ENCODE peak calls at places on chromosomes 6 and 20, in seven cellular contexts. H, C, D, J, Z, W and T are unnamed samples.

GRCh38 chr20:7375905-7376304 is 564.4 kb downstream of the HAO1 start:
- DNase-seq in H (no peak), Z (no peak), C (no peak), D (no peak), W (no peak), J (no peak), T (no peak)

GRCh38 chr6:116165596-116165995 is 39.7 kb upstream of the COL10A1 start:
- DNase-seq in H (no peak), Z (no peak), D (no peak), C (no peak), W (no peak), J (no peak), T (no peak)

GRCh38 chr6:93293399-93294271 is 125.7 kb downstream of the EPHA7 start:
- DNase-seq in J (no peak), Z (no peak), C (no peak), W (no peak), D (no peak), H (no peak), T (no peak)

GRCh38 chr6:153131037-153131981 is at the start of gene RGS17:
- DNase-seq in J (peak; percentile 10), C (peak; percentile 45), D (peak; percentile 58), Z (no peak), H (peak; percentile 65), W (peak; percentile 32), T (no peak)

GRCh38 chr20:43102394-43102793 is 87.3 kb downstream of the PTPRT start:
- DNase-seq in D (no peak), Z (no peak), C (no peak), J (no peak), H (no peak), W (no peak), T (peak; percentile 31)

GRCh38 chr6:81939774-81940165 is 187.3 kb upstream of the TENT5A start:
- DNase-seq in J (no peak), C (no peak), W (no peak), H (no peak), D (no peak), Z (no peak), T (no peak)

GRCh38 chr20:33685328-33686007 is 717 bp downstream of the E2F1 start:
- DNase-seq in J (no peak), Z (no peak), H (no peak), D (no peak), C (peak; percentile 62), W (no peak), T (peak; percentile 97)

GRCh38 chr6:90435207-90435899 is 138.7 kb upstream of the BACH2 start:
- DNase-seq in C (no peak), W (no peak), H (no peak), J (no peak), Z (no peak), D (no peak), T (no peak)

GRCh38 chr6:5728726-5729434 is 277.8 kb downstream of the NRN1 start:
- DNase-seq in H (no peak), W (no peak), D (no peak), C (no peak), Z (no peak), J (peak; percentile 1), T (no peak)

GRCh38 chr6:125296461-125296860 is 5.3 kb downstream of the HDDC2 start:
- DNase-seq in W (no peak), H (no peak), Z (no peak), D (no peak), C (no peak), J (no peak), T (no peak)

GRCh38 chr20:37552415-37552814 is 24.7 kb upstream of the BLCAP start:
- DNase-seq in J (no peak), D (no peak), Z (no peak), H (no peak), W (no peak), C (no peak), T (no peak)

GRCh38 chr6:155228549-155229166 is 35.2 kb upstream of the CLDN20 start:
- DNase-seq in J (no peak), W (peak; percentile 2), Z (peak; percentile 33), C (no peak), D (no peak), H (no peak), T (no peak)

GRCh38 chr6:17059820-17060219 is 42.0 kb upstream of the STMND1 start:
- DNase-seq in J (no peak), Z (no peak), H (no peak), W (no peak), D (no peak), C (no peak), T (no peak)

GRCh38 chr6:14630136-14630535 is 512.6 kb downstream of the CD83 start:
- DNase-seq in C (no peak), D (no peak), W (no peak), J (no peak), Z (no peak), H (no peak), T (peak; percentile 26)

GRCh38 chr6:150004101-150004782 is 21.1 kb downstream of the RAET1L start:
- DNase-seq in Z (no peak), C (no peak), J (no peak), D (no peak), H (no peak), W (no peak), T (no peak)

GRCh38 chr6:3887150-3887700 is 38.1 kb downstream of the FAM50B start:
- DNase-seq in C (no peak), H (no peak), J (peak; percentile 15), W (no peak), Z (no peak), D (no peak), T (no peak)

GRCh38 chr6:159831373-159831679 is 31.2 kb downstream of the PNLDC1 start:
- DNase-seq in Z (no peak), D (peak; percentile 52), H (no peak), J (no peak), C (no peak), W (no peak), T (no peak)

GRCh38 chr6:121666809-121667208 is 231.4 kb downstream of the GJA1 start:
- DNase-seq in Z (peak; percentile 45), D (no peak), C (no peak), J (peak; percentile 83), W (peak; percentile 20), H (no peak), T (no peak)

GRCh38 chr6:144922120-144922722 is 637.1 kb downstream of the UTRN start:
- DNase-seq in D (no peak), H (no peak), J (no peak), W (peak; percentile 50), C (no peak), Z (peak; percentile 72), T (peak; percentile 3)

GRCh38 chr6:37819802-37820712 is 530 bp downstream of the ZFAND3 start:
- DNase-seq in C (no peak), W (no peak), J (peak; percentile 33), Z (no peak), D (peak; percentile 57), H (peak; percentile 37), T (no peak)

GRCh38 chr6:168197636-168198301 is 118.8 kb upstream of the FRMD1 start:
- DNase-seq in J (no peak), C (no peak), Z (no peak), D (no peak), H (no peak), W (no peak), T (no peak)